ENCODE peak calls at places on chromosomes 6 and 20, in five cellular contexts. Z is pancreas, Y is activated B cell treated with CpG ODN at 0.5 μM for 24 hours, U is NB4, O is WERI-Rb-1. I is an unnamed sample.

GRCh38 chr6:152458648-152459047 is 178.5 kb downstream of the SYNE1 start:
- DNase-seq in Y (no peak), U (no peak), Z (no peak), O (no peak), I (no peak)

GRCh38 chr20:61724376-61724775 is 341.3 kb downstream of the TAF4 start:
- DNase-seq in O (no peak), Z (no peak), U (peak), Y (no peak), I (no peak)

GRCh38 chr20:63734111-63734945 is 2.1 kb upstream of the LIME1 start:
- DNase-seq in U (no peak), Y (no peak), Z (peak), O (no peak), I (no peak)

GRCh38 chr20:40332167-40332566 is 356.9 kb downstream of the MAFB start:
- DNase-seq in Z (no peak), O (no peak), Y (no peak), U (no peak), I (no peak)

GRCh38 chr20:62623488-62624324 is 18.6 kb upstream of the SLCO4A1 start:
- DNase-seq in U (peak), Y (peak), O (peak), Z (peak), I (peak)

GRCh38 chr20:324177-325042 is 942 bp upstream of the SOX12 start:
- DNase-seq in Y (peak), Z (peak), O (peak), U (peak), I (peak)

GRCh38 chr20:25280574-25281535 is 33.0 kb downstream of the PYGB start:
- DNase-seq in Y (peak), O (peak), Z (no peak), U (no peak), I (peak)

GRCh38 chr20:58855506-58856314 is 3.2 kb downstream of the GNAS start:
- DNase-seq in Y (no peak), U (no peak), O (no peak), Z (no peak), I (no peak)

GRCh38 chr20:14142171-14142570 is 146.9 kb downstream of the MACROD2 start:
- DNase-seq in Y (no peak), O (peak), U (peak), Z (peak), I (peak)

GRCh38 chr6:22366214-22366613 is 69.4 kb upstream of the PRL start:
- DNase-seq in O (no peak), Z (no peak), Y (no peak), U (peak), I (no peak)

GRCh38 chr20:32109392-32110172 is at the start of gene TM9SF4:
- DNase-seq in Y (peak), O (peak), Z (peak), U (peak), I (peak)
- TF ChIP-seq CTCF in Y (no peak), O (no peak), Z (no peak), U (no peak), I (no peak)

GRCh38 chr6:12957321-12958051 is 240.9 kb downstream of the PHACTR1 start:
- DNase-seq in O (no peak), U (peak), Z (peak), Y (peak), I (peak)
- TF ChIP-seq CTCF in O (no peak), U (no peak), Z (no peak), Y (no peak), I (no peak)

DNA sequence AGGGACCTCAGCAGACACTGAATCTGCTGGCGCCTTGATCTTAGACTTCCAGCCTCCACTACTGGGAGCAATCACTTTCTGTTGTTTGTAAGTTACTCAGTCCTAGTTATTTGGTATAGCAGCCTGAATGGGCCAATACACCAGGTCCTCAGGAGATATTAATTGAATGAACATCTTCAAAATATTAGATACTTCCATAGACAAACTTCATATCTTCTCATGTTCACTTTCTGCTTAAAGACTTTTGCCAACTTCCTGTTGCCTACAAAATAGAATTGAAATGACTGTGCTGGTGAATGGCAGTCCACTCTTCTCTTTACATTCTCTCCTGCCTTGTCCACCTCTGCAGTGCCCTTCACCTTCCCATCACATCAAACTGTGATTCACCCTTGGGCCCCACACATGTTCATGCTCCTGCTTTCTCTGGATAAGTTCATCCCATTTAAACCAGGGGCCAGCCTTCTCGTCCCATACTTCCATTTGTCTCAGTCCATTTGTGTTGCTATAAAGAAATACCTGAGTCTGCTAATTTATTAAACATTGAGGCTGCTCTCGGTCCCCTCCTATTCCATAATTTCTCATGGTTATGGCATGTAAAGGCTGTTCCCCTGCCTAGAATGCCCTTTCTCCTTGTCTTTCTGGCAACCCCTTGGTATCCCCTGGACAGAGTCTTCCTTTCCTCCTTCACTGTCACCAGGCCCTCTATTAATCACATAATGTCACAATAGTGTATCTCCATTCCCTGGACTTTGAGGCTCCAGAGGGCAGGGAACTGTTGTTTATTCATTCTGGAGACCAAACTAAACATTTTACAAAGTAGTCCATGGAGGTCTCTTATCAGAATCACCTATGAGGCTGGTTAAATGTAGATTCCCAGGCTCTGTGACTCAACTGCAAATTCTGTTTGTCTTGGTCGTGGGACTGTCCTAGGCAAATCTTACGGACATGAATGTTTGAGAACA is 148.3 kb upstream of the TMEM170B start:
- DNase-seq in Z (no peak), O (no peak), Y (no peak), U (no peak), I (no peak)
- TF ChIP-seq CTCF in Z (no peak), O (no peak), Y (no peak), U (no peak), I (no peak)

GRCh38 chr6:56766806-56767178 is 124.1 kb upstream of the DST start:
- DNase-seq in Z (no peak), U (no peak), Y (no peak), O (no peak), I (no peak)

GRCh38 chr6:56760842-56761241 is 118.2 kb upstream of the DST start:
- DNase-seq in Y (no peak), O (no peak), Z (no peak), U (peak), I (no peak)

GRCh38 chr6:56765494-56765893 is 122.8 kb upstream of the DST start:
- DNase-seq in Z (no peak), U (no peak), Y (no peak), O (no peak), I (no peak)

GRCh38 chr6:56766139-56766805 is 123.6 kb upstream of the DST start:
- DNase-seq in Z (no peak), O (no peak), Y (no peak), U (no peak), I (no peak)

DNA sequence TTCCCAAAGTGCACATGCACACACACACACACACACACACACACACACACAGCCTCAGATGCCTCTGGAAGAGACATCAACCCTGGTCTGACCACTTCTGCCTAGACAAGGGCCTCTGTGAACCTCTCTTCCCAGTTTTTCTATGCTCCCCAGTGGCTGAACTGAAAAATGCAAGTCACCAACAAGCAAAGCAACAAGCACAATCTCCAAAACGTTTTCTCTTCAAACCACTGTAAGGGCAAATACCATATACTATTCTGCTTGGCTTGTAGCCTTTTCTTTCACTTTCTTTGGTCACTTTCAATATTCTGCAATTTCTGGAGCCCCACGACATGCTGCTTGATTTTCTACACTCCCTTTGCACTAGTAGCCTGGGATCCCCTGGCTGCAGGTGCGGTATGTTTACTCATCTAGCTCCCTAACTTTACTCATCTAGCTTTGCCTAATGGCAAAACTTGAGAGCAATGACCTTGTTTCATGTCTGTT is 121.4 kb upstream of the DST start:
- DNase-seq in Y (no peak), O (peak), Z (no peak), U (peak), I (no peak)
- TF ChIP-seq CTCF in Y (no peak), O (peak), Z (no peak), U (peak), I (peak)

GRCh38 chr6:12075067-12075563 is 63.0 kb downstream of the HIVEP1 start:
- DNase-seq in O (no peak), Z (no peak), U (peak), Y (no peak), I (no peak)
- TF ChIP-seq CTCF in O (peak), Z (peak), U (peak), Y (no peak), I (no peak)

DNA sequence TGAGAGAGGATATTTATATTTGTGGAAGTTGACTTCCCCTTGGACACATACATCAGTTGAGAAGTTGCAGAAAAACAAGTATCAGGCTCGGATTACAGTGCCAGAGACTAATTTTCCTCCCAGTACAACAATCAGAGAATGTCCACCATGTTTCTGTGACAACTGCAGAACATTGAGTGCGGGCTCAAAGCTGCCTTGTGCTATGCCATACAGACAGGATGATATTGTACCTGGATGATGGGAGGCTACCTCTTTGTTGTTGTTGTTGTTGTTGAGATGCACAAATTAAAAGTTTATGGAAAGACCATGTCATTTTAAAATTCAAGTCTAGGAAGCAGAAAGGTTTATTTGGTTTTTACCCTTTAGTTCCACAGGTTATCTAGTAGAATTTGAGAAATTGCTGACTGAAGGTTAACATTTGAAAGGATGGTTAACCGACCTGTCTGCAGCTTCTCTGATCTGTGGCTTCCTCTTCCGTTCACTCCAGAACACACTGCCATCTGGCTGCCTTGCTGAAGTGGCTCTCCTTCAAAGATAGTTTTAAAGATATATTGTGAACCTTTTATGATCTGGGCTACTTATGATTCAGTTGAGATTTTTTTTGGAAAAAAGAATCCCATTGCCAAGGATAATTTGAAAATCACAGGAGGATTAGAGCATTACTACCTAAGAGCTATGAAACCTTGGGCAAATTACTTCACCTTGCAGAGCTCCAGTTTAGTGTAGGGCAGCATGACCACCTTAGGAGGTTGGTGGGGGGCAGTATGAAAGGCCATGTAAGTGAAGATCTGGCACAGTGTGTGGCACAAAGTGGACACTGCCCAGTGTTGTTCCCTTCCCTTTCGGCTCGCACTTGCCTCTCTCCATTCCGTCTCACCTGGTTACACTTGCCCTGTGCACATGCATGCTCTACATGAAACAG is 15.9 kb downstream of the TMEM200A start:
- DNase-seq in U (no peak), Z (no peak), Y (no peak), O (no peak), I (no peak)
- TF ChIP-seq CTCF in U (no peak), Z (no peak), Y (no peak), O (no peak), I (no peak)

GRCh38 chr6:157724960-157725741 is 97.9 kb upstream of the SNX9 start:
- DNase-seq in Z (no peak), Y (no peak), O (no peak), U (no peak), I (no peak)

GRCh38 chr6:157726892-157727628 is 96.0 kb upstream of the SNX9 start:
- DNase-seq in U (no peak), O (no peak), Y (no peak), Z (peak), I (no peak)

GRCh38 chr6:157724138-157724537 is 98.9 kb upstream of the SNX9 start:
- DNase-seq in O (no peak), U (no peak), Y (no peak), Z (no peak), I (no peak)

GRCh38 chr6:157727629-157728182 is 95.3 kb upstream of the SNX9 start:
- DNase-seq in Z (no peak), U (no peak), Y (no peak), O (no peak), I (no peak)

DNA sequence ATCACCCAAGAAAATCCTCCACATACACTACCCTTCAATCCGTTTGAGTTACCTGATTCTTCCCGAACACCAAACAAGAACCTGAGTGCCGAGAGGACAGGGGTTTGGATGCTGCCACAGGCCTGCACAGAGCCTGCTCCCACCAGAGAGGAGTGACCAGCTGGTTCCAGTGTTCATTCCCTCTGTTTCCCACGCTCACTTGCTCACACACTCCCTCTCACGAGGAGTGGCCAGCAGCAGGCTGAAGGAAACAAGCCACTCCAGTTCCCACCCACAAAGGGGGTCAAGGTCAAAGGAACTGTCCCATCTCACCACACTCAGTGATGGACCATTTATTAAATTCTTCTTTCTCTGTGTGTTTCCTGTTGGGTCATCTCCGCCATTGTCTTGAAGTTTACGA is 97.2 kb upstream of the SNX9 start:
- DNase-seq in Y (no peak), U (no peak), Z (no peak), O (no peak), I (no peak)
- TF ChIP-seq CTCF in Y (no peak), U (no peak), Z (no peak), O (no peak), I (no peak)

DNA sequence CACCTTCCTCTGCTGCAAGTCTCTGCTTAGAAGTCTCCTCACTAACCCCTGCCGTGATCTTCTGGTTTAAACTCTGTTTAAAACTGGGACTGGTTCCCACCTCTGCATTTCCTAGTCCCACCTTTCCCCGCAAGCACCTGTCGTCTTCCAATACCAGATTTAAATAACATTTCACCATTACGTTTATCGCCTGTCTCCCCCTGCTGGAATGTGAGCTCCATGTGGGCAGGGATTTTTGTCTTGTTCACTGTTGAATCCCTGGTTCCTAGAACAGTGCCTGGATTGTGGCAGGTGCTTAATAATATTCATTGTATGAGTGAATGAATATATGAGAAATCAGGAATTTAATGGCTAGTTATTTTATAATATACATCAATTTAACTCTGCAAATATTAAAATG is 2.7 kb downstream of the GUCA1A start:
- DNase-seq in Y (no peak), O (no peak), U (peak), Z (no peak), I (no peak)
- TF ChIP-seq CTCF in Y (no peak), O (peak), U (peak), Z (no peak), I (no peak)

GRCh38 chr6:51753635-51754034 is 333.8 kb downstream of the PKHD1 start:
- DNase-seq in U (peak), O (peak), Z (peak), Y (no peak), I (peak)
- TF ChIP-seq CTCF in U (peak), O (peak), Z (no peak), Y (no peak), I (peak)

GRCh38 chr6:123383718-123384117 is 253.0 kb downstream of the TRDN start:
- DNase-seq in Z (no peak), U (no peak), Y (no peak), O (no peak), I (no peak)

GRCh38 chr6:123380257-123380656 is 256.5 kb downstream of the TRDN start:
- DNase-seq in Y (no peak), O (peak), Z (no peak), U (peak), I (no peak)
- TF ChIP-seq CTCF in Y (no peak), O (peak), Z (no peak), U (peak), I (peak)